ENCODE peak calls at places on chromosomes 12 and 14, in five cellular contexts. One of them, this sample, is unnamed.

GRCh38 chr14:101830271-101830670 is 68.8 kb downstream of the PPP2R5C start:
- DNase-seq in osteoblast: no peak
- DNase-seq in omental fat pad: no peak
- DNase-seq in mammary epithelial cell: no peak
- DNase-seq in NB4: no peak
- DNase-seq in this sample: no peak

GRCh38 chr14:84482256-84483071 is 1047.5 kb upstream of the FLRT2 start:
- DNase-seq in NB4: no peak
- DNase-seq in mammary epithelial cell: no peak
- DNase-seq in omental fat pad: no peak
- DNase-seq in osteoblast: no peak
- DNase-seq in this sample: peak

GRCh38 chr14:68976160-68977067 is 2.7 kb downstream of the ACTN1 start:
- DNase-seq in osteoblast: peak
- DNase-seq in mammary epithelial cell: peak
- DNase-seq in omental fat pad: no peak
- DNase-seq in NB4: peak
- DNase-seq in this sample: peak

GRCh38 chr12:51533799-51534198 is 57.2 kb upstream of the SCN8A start:
- DNase-seq in omental fat pad: no peak
- DNase-seq in NB4: no peak
- DNase-seq in mammary epithelial cell: no peak
- DNase-seq in osteoblast: no peak
- DNase-seq in this sample: peak

GRCh38 chr12:117646595-117646994 is 285.2 kb upstream of the NOS1 start:
- DNase-seq in omental fat pad: no peak
- DNase-seq in osteoblast: peak
- DNase-seq in NB4: no peak
- DNase-seq in mammary epithelial cell: no peak
- DNase-seq in this sample: no peak

GRCh38 chr12:21551811-21552469 is 25.8 kb downstream of the SPX start:
- DNase-seq in NB4: no peak
- DNase-seq in osteoblast: no peak
- DNase-seq in omental fat pad: no peak
- DNase-seq in mammary epithelial cell: no peak
- DNase-seq in this sample: peak

GRCh38 chr12:87597114-87597513 is 432.1 kb downstream of the C12orf50 start:
- DNase-seq in NB4: no peak
- DNase-seq in mammary epithelial cell: no peak
- DNase-seq in omental fat pad: no peak
- DNase-seq in osteoblast: peak
- DNase-seq in this sample: no peak

GRCh38 chr14:42112108-42112507 is 505.4 kb downstream of the LRFN5 start:
- DNase-seq in mammary epithelial cell: peak
- DNase-seq in omental fat pad: no peak
- DNase-seq in NB4: no peak
- DNase-seq in osteoblast: peak
- DNase-seq in this sample: no peak

GRCh38 chr14:44820230-44820964 is 141.3 kb downstream of the KLHL28 start:
- DNase-seq in NB4: no peak
- DNase-seq in omental fat pad: no peak
- DNase-seq in mammary epithelial cell: no peak
- DNase-seq in osteoblast: no peak
- DNase-seq in this sample: no peak

GRCh38 chr12:68431786-68432185 is 99.6 kb upstream of the MDM1 start:
- DNase-seq in mammary epithelial cell: no peak
- DNase-seq in omental fat pad: no peak
- DNase-seq in osteoblast: no peak
- DNase-seq in NB4: no peak
- DNase-seq in this sample: no peak

GRCh38 chr12:83823386-83824045 is 1089.1 kb downstream of the SLC6A15 start:
- DNase-seq in NB4: peak
- DNase-seq in mammary epithelial cell: peak
- DNase-seq in omental fat pad: no peak
- DNase-seq in osteoblast: no peak
- DNase-seq in this sample: peak

GRCh38 chr12:121069206-121069605 is 30.2 kb upstream of the OASL start:
- DNase-seq in NB4: no peak
- DNase-seq in osteoblast: no peak
- DNase-seq in omental fat pad: no peak
- DNase-seq in mammary epithelial cell: no peak
- DNase-seq in this sample: no peak

GRCh38 chr12:111398530-111398929 is 7.2 kb upstream of the SH2B3 start:
- DNase-seq in NB4: peak
- DNase-seq in omental fat pad: no peak
- DNase-seq in osteoblast: peak
- DNase-seq in mammary epithelial cell: no peak
- DNase-seq in this sample: no peak

GRCh38 chr12:5044420-5045295 is 979 bp downstream of the KCNA5 start:
- DNase-seq in mammary epithelial cell: no peak
- DNase-seq in osteoblast: no peak
- DNase-seq in omental fat pad: no peak
- DNase-seq in NB4: no peak
- DNase-seq in this sample: no peak

GRCh38 chr12:48973992-48974673 is 2.6 kb upstream of the WNT10B start:
- DNase-seq in osteoblast: peak
- DNase-seq in NB4: peak
- DNase-seq in mammary epithelial cell: no peak
- DNase-seq in omental fat pad: no peak
- DNase-seq in this sample: peak

GRCh38 chr14:96098309-96098998 is 59.3 kb downstream of the C14orf132 start:
- DNase-seq in omental fat pad: no peak
- DNase-seq in NB4: peak
- DNase-seq in osteoblast: peak
- DNase-seq in mammary epithelial cell: peak
- DNase-seq in this sample: peak

GRCh38 chr14:101817511-101818001 is 56.0 kb downstream of the PPP2R5C start:
- DNase-seq in NB4: no peak
- DNase-seq in osteoblast: no peak
- DNase-seq in omental fat pad: no peak
- DNase-seq in mammary epithelial cell: no peak
- DNase-seq in this sample: no peak

GRCh38 chr14:76500011-76500410 is 124.1 kb downstream of the ESRRB start:
- DNase-seq in mammary epithelial cell: no peak
- DNase-seq in NB4: no peak
- DNase-seq in osteoblast: peak
- DNase-seq in omental fat pad: no peak
- DNase-seq in this sample: no peak

GRCh38 chr12:20629414-20630156 is 65.5 kb upstream of the SLCO1C1 start:
- DNase-seq in osteoblast: peak
- DNase-seq in NB4: peak
- DNase-seq in mammary epithelial cell: no peak
- DNase-seq in omental fat pad: no peak
- DNase-seq in this sample: peak

GRCh38 chr12:69096669-69097364 is 142.6 kb upstream of the CPSF6 start:
- DNase-seq in NB4: peak
- DNase-seq in osteoblast: no peak
- DNase-seq in mammary epithelial cell: peak
- DNase-seq in omental fat pad: no peak
- DNase-seq in this sample: peak

GRCh38 chr14:81031488-81031887 is 76.1 kb downstream of the TSHR start:
- DNase-seq in NB4: no peak
- DNase-seq in mammary epithelial cell: no peak
- DNase-seq in osteoblast: no peak
- DNase-seq in omental fat pad: no peak
- DNase-seq in this sample: no peak

GRCh38 chr12:16603916-16604575 is 1.9 kb downstream of the LMO3 start:
- DNase-seq in osteoblast: peak
- DNase-seq in mammary epithelial cell: no peak
- DNase-seq in omental fat pad: no peak
- DNase-seq in NB4: no peak
- DNase-seq in this sample: no peak

GRCh38 chr12:124231980-124232653 is 62.8 kb upstream of the RFLNA start:
- DNase-seq in NB4: no peak
- DNase-seq in omental fat pad: peak
- DNase-seq in mammary epithelial cell: no peak
- DNase-seq in osteoblast: no peak
- DNase-seq in this sample: no peak

GRCh38 chr12:121284551-121285390 is 11.7 kb downstream of the CAMKK2 start:
- DNase-seq in mammary epithelial cell: no peak
- DNase-seq in NB4: no peak
- DNase-seq in osteoblast: no peak
- DNase-seq in omental fat pad: no peak
- DNase-seq in this sample: peak

GRCh38 chr14:19801118-19801464 is 2.5 kb upstream of the OR4N2 start:
- DNase-seq in omental fat pad: no peak
- DNase-seq in mammary epithelial cell: no peak
- DNase-seq in NB4: no peak
- DNase-seq in osteoblast: no peak
- DNase-seq in this sample: no peak

GRCh38 chr14:64952598-64953309 is 10.2 kb upstream of the GPX2 start:
- DNase-seq in mammary epithelial cell: no peak
- DNase-seq in NB4: peak
- DNase-seq in osteoblast: no peak
- DNase-seq in omental fat pad: no peak
- DNase-seq in this sample: peak
- TF ChIP-seq CTCF in mammary epithelial cell: no peak
- TF ChIP-seq CTCF in NB4: peak
- TF ChIP-seq CTCF in osteoblast: no peak
- TF ChIP-seq CTCF in omental fat pad: no peak
- TF ChIP-seq CTCF in this sample: peak

GRCh38 chr14:24316597-24316950 is 5.3 kb downstream of the LTB4R start:
- DNase-seq in NB4: no peak
- DNase-seq in omental fat pad: no peak
- DNase-seq in mammary epithelial cell: no peak
- DNase-seq in osteoblast: peak
- DNase-seq in this sample: no peak

GRCh38 chr14:24317141-24317927 is 6.0 kb downstream of the LTB4R start:
- DNase-seq in mammary epithelial cell: peak
- DNase-seq in osteoblast: peak
- DNase-seq in omental fat pad: no peak
- DNase-seq in NB4: no peak
- DNase-seq in this sample: no peak

GRCh38 chr14:24315243-24315806 is 4.0 kb downstream of the LTB4R start:
- DNase-seq in mammary epithelial cell: no peak
- DNase-seq in NB4: no peak
- DNase-seq in omental fat pad: no peak
- DNase-seq in osteoblast: peak
- DNase-seq in this sample: no peak

GRCh38 chr14:24314377-24315193 is 3.3 kb downstream of the LTB4R start:
- DNase-seq in mammary epithelial cell: no peak
- DNase-seq in NB4: no peak
- DNase-seq in osteoblast: peak
- DNase-seq in omental fat pad: no peak
- DNase-seq in this sample: no peak

GRCh38 chr14:24315807-24316596 is 4.7 kb downstream of the LTB4R start:
- DNase-seq in omental fat pad: no peak
- DNase-seq in mammary epithelial cell: no peak
- DNase-seq in NB4: no peak
- DNase-seq in osteoblast: peak
- DNase-seq in this sample: no peak
- TF ChIP-seq CTCF in omental fat pad: no peak
- TF ChIP-seq CTCF in mammary epithelial cell: no peak
- TF ChIP-seq CTCF in NB4: no peak
- TF ChIP-seq CTCF in osteoblast: no peak
- TF ChIP-seq CTCF in this sample: no peak

GRCh38 chr14:90198541-90198940 is 57.8 kb upstream of the PSMC1 start:
- DNase-seq in osteoblast: no peak
- DNase-seq in NB4: peak
- DNase-seq in omental fat pad: no peak
- DNase-seq in mammary epithelial cell: no peak
- DNase-seq in this sample: no peak

GRCh38 chr14:90194706-90195105 is 61.6 kb upstream of the PSMC1 start:
- DNase-seq in omental fat pad: no peak
- DNase-seq in mammary epithelial cell: peak
- DNase-seq in NB4: peak
- DNase-seq in osteoblast: no peak
- DNase-seq in this sample: no peak

GRCh38 chr14:90191585-90191984 is 64.8 kb upstream of the PSMC1 start:
- DNase-seq in osteoblast: no peak
- DNase-seq in omental fat pad: no peak
- DNase-seq in NB4: no peak
- DNase-seq in mammary epithelial cell: no peak
- DNase-seq in this sample: no peak

GRCh38 chr14:90191154-90191553 is 65.2 kb upstream of the PSMC1 start:
- DNase-seq in NB4: no peak
- DNase-seq in mammary epithelial cell: no peak
- DNase-seq in osteoblast: no peak
- DNase-seq in omental fat pad: no peak
- DNase-seq in this sample: no peak

GRCh38 chr14:90193925-90194324 is 62.4 kb upstream of the PSMC1 start:
- DNase-seq in osteoblast: no peak
- DNase-seq in mammary epithelial cell: no peak
- DNase-seq in omental fat pad: no peak
- DNase-seq in NB4: peak
- DNase-seq in this sample: peak
- TF ChIP-seq CTCF in osteoblast: peak
- TF ChIP-seq CTCF in mammary epithelial cell: no peak
- TF ChIP-seq CTCF in omental fat pad: no peak
- TF ChIP-seq CTCF in NB4: peak
- TF ChIP-seq CTCF in this sample: peak

GRCh38 chr12:57003395-57003794 is 3.0 kb downstream of the ZBTB39 start:
- DNase-seq in osteoblast: no peak
- DNase-seq in omental fat pad: no peak
- DNase-seq in NB4: no peak
- DNase-seq in mammary epithelial cell: no peak
- DNase-seq in this sample: no peak

GRCh38 chr12:57004651-57005050 is 1.7 kb downstream of the ZBTB39 start:
- DNase-seq in omental fat pad: no peak
- DNase-seq in osteoblast: no peak
- DNase-seq in mammary epithelial cell: no peak
- DNase-seq in NB4: no peak
- DNase-seq in this sample: no peak

GRCh38 chr12:57008113-57008687 is 1.9 kb upstream of the ZBTB39 start:
- DNase-seq in mammary epithelial cell: peak
- DNase-seq in NB4: peak
- DNase-seq in osteoblast: peak
- DNase-seq in omental fat pad: no peak
- DNase-seq in this sample: peak

GRCh38 chr12:57006809-57007475 is 596 bp upstream of the ZBTB39 start:
- DNase-seq in omental fat pad: no peak
- DNase-seq in osteoblast: no peak
- DNase-seq in NB4: no peak
- DNase-seq in mammary epithelial cell: no peak
- DNase-seq in this sample: no peak

DNA sequence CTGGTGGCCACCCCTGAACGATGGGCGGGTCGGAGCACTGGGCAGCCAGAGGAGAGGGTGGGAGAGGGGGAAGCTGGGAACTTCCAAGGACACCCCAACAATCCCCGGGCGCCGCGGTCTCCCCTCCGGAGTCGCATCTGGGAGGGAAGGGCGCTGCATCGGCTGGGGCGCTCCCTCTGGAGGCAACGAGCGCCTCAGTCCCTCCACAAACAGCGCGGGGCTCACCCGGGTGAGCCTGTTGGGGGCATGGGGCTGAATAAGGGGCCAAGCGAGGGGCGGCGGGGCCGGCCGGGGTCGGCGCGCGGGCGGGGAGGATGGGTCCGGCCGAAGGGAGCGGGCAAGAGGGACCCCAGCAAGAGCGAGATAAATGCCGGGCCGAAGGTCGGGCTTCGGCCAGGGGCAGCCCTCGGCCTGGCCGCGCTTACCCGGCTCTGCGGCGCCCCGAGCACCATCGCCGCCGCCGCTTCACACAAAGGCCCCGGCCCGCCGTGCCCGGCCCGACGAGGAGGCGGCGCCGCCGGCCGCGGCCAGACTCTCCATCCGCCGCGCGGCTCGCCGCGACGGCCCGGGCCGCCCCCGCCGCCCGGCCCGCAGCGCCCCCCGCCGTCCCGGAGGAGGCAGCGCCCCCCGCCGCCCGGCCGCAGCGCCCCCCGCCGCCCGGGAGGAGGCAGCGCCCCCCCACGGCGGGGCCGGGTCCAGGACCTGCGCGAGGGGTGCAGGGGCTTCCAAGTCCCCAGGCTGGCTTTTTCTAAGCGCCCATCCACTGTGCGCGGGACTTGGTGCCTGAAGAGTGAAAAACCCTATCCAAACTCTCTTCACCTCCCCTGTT is at the start of gene ZBTB39:
- DNase-seq in mammary epithelial cell: peak
- DNase-seq in osteoblast: peak
- DNase-seq in NB4: peak
- DNase-seq in omental fat pad: no peak
- DNase-seq in this sample: peak
- TF ChIP-seq CTCF in mammary epithelial cell: peak
- TF ChIP-seq CTCF in osteoblast: peak
- TF ChIP-seq CTCF in NB4: peak
- TF ChIP-seq CTCF in omental fat pad: no peak
- TF ChIP-seq CTCF in this sample: peak

This sample was measured in choroid plexus epithelial cell.